ENCODE peak calls at places on chromosomes 2 and 18, in five cellular contexts. O is RPMI8226; R is foreskin fibroblast; E is stimulated activated CD8-positive, alpha-beta memory T cell treated with anti-CD3 and anti-CD28 coated beads, Interleukin-2, amount 100 ng/mL, for 48 hours; A is adrenal gland. X is an unnamed sample.

GRCh38 chr18:41643427-41643826 is 311.6 kb upstream of the PIK3C3 start:
- DNase-seq in R (no peak), E (no peak), O (no peak), A (no peak), X (no peak)

GRCh38 chr2:233381013-233381995 is 27.0 kb downstream of the DGKD start:
- DNase-seq in R (peak), A (no peak), E (no peak), O (no peak), X (no peak)

GRCh38 chr18:7272268-7273049 is 41.6 kb downstream of the LRRC30 start:
- DNase-seq in E (no peak), O (peak), R (peak), A (peak), X (peak)

GRCh38 chr18:76460482-76460881 is 34.6 kb downstream of the ZNF516 start:
- DNase-seq in A (no peak), R (peak), O (no peak), E (no peak), X (no peak)

GRCh38 chr2:159285929-159286708 is at the start of gene WDSUB1:
- DNase-seq in A (peak), O (peak), R (peak), E (peak), X (peak)

GRCh38 chr2:127626917-127627739 is 18.8 kb upstream of the GPR17 start:
- DNase-seq in A (no peak), R (no peak), O (no peak), E (no peak), X (no peak)

GRCh38 chr2:235812185-235812670 is 318.4 kb downstream of the AGAP1 start:
- DNase-seq in O (no peak), R (no peak), A (no peak), E (no peak), X (no peak)

GRCh38 chr2:65351948-65352595 is 80.3 kb downstream of the SPRED2 start:
- DNase-seq in O (no peak), R (no peak), E (no peak), A (no peak), X (no peak)

GRCh38 chr2:181937473-181937872 is 45.9 kb downstream of the ITPRID2 start:
- DNase-seq in A (peak), E (no peak), R (peak), O (no peak), X (no peak)

GRCh38 chr18:79527656-79528055 is 131.9 kb downstream of the NFATC1 start:
- DNase-seq in R (no peak), A (no peak), O (no peak), E (no peak), X (no peak)

GRCh38 chr2:1830936-1831616 is 86.8 kb upstream of the PXDN start:
- DNase-seq in E (no peak), O (no peak), A (no peak), R (no peak), X (no peak)

GRCh38 chr2:65265090-65266045 is 37.7 kb downstream of the ACTR2 start:
- DNase-seq in A (no peak), R (peak), O (peak), E (no peak), X (peak)

GRCh38 chr18:74331404-74331803 is 15.8 kb downstream of the C18orf63 start:
- DNase-seq in A (no peak), O (no peak), E (no peak), R (peak), X (peak)

GRCh38 chr2:219417374-219417773 is 803 bp upstream of the DES start:
- DNase-seq in O (no peak), R (no peak), A (no peak), E (no peak), X (no peak)

GRCh38 chr18:3584897-3585460 is 135.0 kb downstream of the TGIF1 start:
- DNase-seq in O (peak), E (no peak), A (no peak), R (no peak), X (no peak)

GRCh38 chr2:42216712-42217111 is 47.6 kb downstream of the EML4 start:
- DNase-seq in A (no peak), E (no peak), R (peak), O (no peak), X (no peak)

GRCh38 chr2:65057391-65058052 is 1.3 kb downstream of the CEP68 start:
- DNase-seq in O (peak), A (no peak), R (peak), E (no peak), X (peak)

GRCh38 chr2:109499549-109499948 is 114.2 kb downstream of the SEPTIN10 start:
- DNase-seq in A (no peak), O (no peak), R (no peak), E (no peak), X (no peak)

GRCh38 chr2:130828461-130828860 is 8.3 kb upstream of the ARHGEF4 start:
- DNase-seq in A (no peak), O (no peak), R (no peak), E (no peak), X (no peak)

GRCh38 chr2:212052412-212053159 is 486.0 kb downstream of the ERBB4 start:
- DNase-seq in A (no peak), E (no peak), R (peak), O (peak), X (no peak)

GRCh38 chr2:70901235-70902066 is 34.2 kb upstream of the ATP6V1B1 start:
- DNase-seq in E (no peak), O (no peak), A (no peak), R (peak), X (peak)

GRCh38 chr18:47247036-47247832 is 4.2 kb downstream of the SKOR2 start:
- DNase-seq in A (no peak), O (no peak), R (no peak), E (no peak), X (no peak)

GRCh38 chr2:54185105-54185504 is 69.7 kb downstream of the ACYP2 start:
- DNase-seq in R (no peak), E (no peak), O (no peak), A (no peak), X (no peak)

GRCh38 chr18:45845410-45845809 is 19.9 kb downstream of the SIGLEC15 start:
- DNase-seq in A (no peak), R (no peak), E (no peak), O (no peak), X (no peak)

GRCh38 chr2:152664725-152665124 is 52.5 kb downstream of the PRPF40A start:
- DNase-seq in A (no peak), E (no peak), R (no peak), O (no peak), X (no peak)

GRCh38 chr18:43720036-43720435 is 442.7 kb upstream of the SYT4 start:
- DNase-seq in O (no peak), E (no peak), A (no peak), R (peak), X (no peak)

GRCh38 chr18:9715974-9716373 is 7.9 kb downstream of the RAB31 start:
- DNase-seq in A (no peak), O (no peak), R (no peak), E (no peak), X (no peak)

GRCh38 chr2:857081-857480 is 93.6 kb upstream of the SNTG2 start:
- DNase-seq in E (no peak), R (no peak), A (no peak), O (no peak), X (no peak)

GRCh38 chr2:14944562-14945346 is 312.2 kb downstream of the LRATD1 start:
- DNase-seq in E (no peak), A (no peak), R (peak), O (peak), X (peak)

GRCh38 chr2:219709261-219709867 is 81.9 kb downstream of the SLC4A3 start:
- DNase-seq in O (no peak), A (no peak), R (no peak), E (no peak), X (no peak)

GRCh38 chr2:123164216-123164615 is 860.9 kb upstream of the CNTNAP5 start:
- DNase-seq in E (no peak), O (no peak), R (no peak), A (no peak), X (no peak)